ENCODE peak calls at places on chromosomes 12 and 14, in six cellular contexts. W, E, N, H, K and B are unnamed samples. For H3K27me3, the result is how much of the 10 kb centered on the place peaks cover.

GRCh38 chr12:63124778-63125177 is 26.2 kb downstream of the AVPR1A start:
- DNase-seq in W (no peak), E (no peak), N (no peak), H (no peak), K (no peak), B (no peak)

GRCh38 chr14:20421267-20421666 is 8.0 kb upstream of the TEP1 start:
- DNase-seq in W (no peak), E (no peak), N (no peak), H (no peak), K (no peak), B (no peak)

GRCh38 chr14:90419200-90419599 is 22.4 kb downstream of the CALM1 start:
- DNase-seq in W (peak), E (no peak), N (no peak), H (peak), K (no peak), B (no peak)

GRCh38 chr12:92259291-92259690 is 113.6 kb upstream of the BTG1 start:
- DNase-seq in W (no peak), E (no peak), N (no peak), H (no peak), K (no peak), B (no peak)

GRCh38 chr12:67758119-67758873 is 109.8 kb downstream of the DYRK2 start:
- DNase-seq in W (no peak), E (no peak), N (no peak), H (no peak), K (no peak), B (no peak)

GRCh38 chr14:79465651-79466050 is 745.7 kb downstream of the DIO2 start:
- DNase-seq in W (no peak), E (no peak), N (no peak), H (peak), K (no peak), B (no peak)

GRCh38 chr14:84797326-84797725 is 732.6 kb upstream of the FLRT2 start:
- DNase-seq in W (no peak), E (no peak), N (no peak), H (no peak), K (no peak), B (no peak)

GRCh38 chr12:96882862-96883261 is 24.2 kb upstream of the NEDD1 start:
- DNase-seq in W (peak), E (no peak), N (no peak), H (peak), K (no peak), B (no peak)

GRCh38 chr12:30437616-30438015 is 258.1 kb downstream of the IPO8 start:
- DNase-seq in W (peak), E (no peak), N (no peak), H (peak), K (no peak), B (no peak)

GRCh38 chr14:93941293-93941910 is 14.3 kb downstream of the FAM181A start:
- DNase-seq in W (peak), E (no peak), N (no peak), H (peak), K (no peak), B (no peak)

GRCh38 chr14:99687284-99688209 is 3.4 kb downstream of the CYP46A1 start:
- DNase-seq in W (no peak), E (no peak), N (peak), H (no peak), K (peak), B (peak)

GRCh38 chr12:49503674-49504180 is 35.1 kb upstream of the KCNH3 start:
- DNase-seq in W (no peak), E (no peak), N (no peak), H (peak), K (no peak), B (peak)

GRCh38 chr14:75822522-75823288 is 159.1 kb downstream of the TGFB3 start:
- DNase-seq in W (peak), E (no peak), N (no peak), H (peak), K (no peak), B (no peak)

GRCh38 chr12:41663487-41664258 is 475.6 kb downstream of the PDZRN4 start:
- DNase-seq in W (peak), E (no peak), N (peak), H (peak), K (no peak), B (peak)

GRCh38 chr14:28879571-28879970 is 113.0 kb downstream of the FOXG1 start:
- DNase-seq in W (no peak), E (no peak), N (peak), H (no peak), K (no peak), B (no peak)

GRCh38 chr12:50923361-50924130 is 28.8 kb upstream of the HIGD1C start:
- DNase-seq in W (no peak), E (no peak), N (no peak), H (no peak), K (no peak), B (no peak)

GRCh38 chr14:67722293-67722692 is 20.6 kb downstream of the RDH12 start:
- DNase-seq in W (no peak), E (no peak), N (no peak), H (peak), K (peak), B (peak)

GRCh38 chr14:22558221-22558913 is 30.7 kb downstream of the DAD1 start:
- DNase-seq in W (no peak), E (no peak), N (no peak), H (no peak), K (peak), B (peak)

GRCh38 chr12:43893670-43894069 is 57.8 kb downstream of the TMEM117 start:
- DNase-seq in W (no peak), E (no peak), N (no peak), H (peak), K (no peak), B (no peak)

GRCh38 chr12:80230068-80230467 is 130.7 kb downstream of the OTOGL start:
- DNase-seq in W (no peak), E (peak), N (peak), H (no peak), K (peak), B (peak)

GRCh38 chr14:23177181-23177580 is 6.3 kb downstream of the SLC7A8 start:
- DNase-seq in W (no peak), E (no peak), N (no peak), H (no peak), K (no peak), B (no peak)

GRCh38 chr12:104147346-104147745 is 9.3 kb upstream of the NFYB start:
- DNase-seq in W (no peak), E (no peak), N (no peak), H (no peak), K (no peak), B (no peak)

GRCh38 chr14:73789996-73790581 is 61.5 kb upstream of the PTGR2 start:
- DNase-seq in W (peak), E (no peak), N (no peak), H (peak), K (no peak), B (no peak)

GRCh38 chr12:47818701-47819543 is 781 bp downstream of the HDAC7 start:
- DNase-seq in W (peak), E (no peak), N (peak), H (no peak), K (peak), B (peak)

GRCh38 chr12:108911915-108912314 is 32.0 kb downstream of the DAO start:
- DNase-seq in W (no peak), E (no peak), N (no peak), H (no peak), K (no peak), B (no peak)

GRCh38 chr14:90487031-90487430 is 90.2 kb downstream of the CALM1 start:
- DNase-seq in W (no peak), E (no peak), N (no peak), H (no peak), K (peak), B (peak)

GRCh38 chr12:64030155-64030554 is 185.7 kb downstream of the SRGAP1 start:
- DNase-seq in W (no peak), E (no peak), N (no peak), H (peak), K (no peak), B (no peak)

GRCh38 chr12:6552140-6552551 is 3.7 kb downstream of the IFFO1 start:
- DNase-seq in W (peak), E (no peak), N (no peak), H (no peak), K (peak), B (no peak)

GRCh38 chr12:30794591-30795409 is 40.0 kb upstream of the CAPRIN2 start:
- DNase-seq in W (peak), E (peak), N (peak), H (peak), K (peak), B (peak)

GRCh38 chr12:121784460-121784859 is 9.0 kb downstream of the RHOF start:
- DNase-seq in W (peak), E (no peak), N (no peak), H (peak), K (no peak), B (no peak)

GRCh38 chr12:22821985-22822384 is 197.0 kb downstream of the ETNK1 start:
- DNase-seq in W (peak), E (no peak), N (no peak), H (no peak), K (no peak), B (peak)

GRCh38 chr12:100267603-100268281 is 765 bp downstream of the SCYL2 start:
- DNase-seq in W (peak), E (no peak), N (peak), H (peak), K (no peak), B (peak)

GRCh38 chr12:13962699-13963098 is 18.7 kb downstream of the GRIN2B start:
- DNase-seq in W (no peak), E (no peak), N (no peak), H (no peak), K (peak), B (peak)

GRCh38 chr12:65528127-65528526 is 249.6 kb downstream of the MSRB3 start:
- DNase-seq in W (no peak), E (no peak), N (no peak), H (no peak), K (no peak), B (no peak)

GRCh38 chr12:123973552-123974341 is 732 bp downstream of the ZNF664 start:
- DNase-seq in W (no peak), E (no peak), N (peak), H (peak), K (peak), B (peak)

GRCh38 chr12:123972448-123973401 is at the start of the genes CCDC92 and ZNF664:
- DNase-seq in W (peak), E (peak), N (peak), H (peak), K (peak), B (peak)

GRCh38 chr12:123976227-123976826 is 3.3 kb downstream of the ZNF664 start:
- DNase-seq in W (no peak), E (no peak), N (no peak), H (no peak), K (no peak), B (no peak)

GRCh38 chr12:123971449-123971769 is 1.2 kb downstream of the CCDC92 start:
- DNase-seq in W (no peak), E (no peak), N (peak), H (no peak), K (no peak), B (no peak)

GRCh38 chr12:123971770-123972447 is 722 bp downstream of the CCDC92 start:
- DNase-seq in W (peak), E (peak), N (peak), H (peak), K (peak), B (peak)
- H2AK5ac ChIP-seq in W (no peak), E (no peak), N (no peak), H (no peak), K (no peak), B (no peak)

DNA sequence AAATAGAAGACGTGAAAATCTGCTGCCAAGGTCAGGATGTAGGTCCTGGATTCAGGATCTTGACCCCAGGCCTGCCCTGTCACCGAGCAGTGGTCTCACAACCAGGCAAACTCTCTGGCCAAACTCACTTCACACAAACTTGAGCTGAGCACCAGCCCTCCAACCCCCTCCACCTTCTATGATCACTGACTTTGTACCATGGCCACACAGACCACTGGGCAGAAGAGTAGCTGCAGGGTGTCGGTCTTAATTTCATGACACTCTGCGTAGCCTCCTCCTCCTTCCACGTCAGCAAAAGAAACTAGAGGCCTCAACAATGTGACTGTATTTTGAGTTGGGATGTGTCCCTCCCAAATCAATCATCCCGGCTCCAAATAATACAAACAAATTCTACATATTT is 7.2 kb upstream of the TBX3 start:
- DNase-seq in W (no peak), E (no peak), N (no peak), H (no peak), K (no peak), B (no peak)
- H3K27me3 ChIP-seq in W (under half), E (half or more), N (half or more), H (under half), K (half or more), B (under half)

DNA sequence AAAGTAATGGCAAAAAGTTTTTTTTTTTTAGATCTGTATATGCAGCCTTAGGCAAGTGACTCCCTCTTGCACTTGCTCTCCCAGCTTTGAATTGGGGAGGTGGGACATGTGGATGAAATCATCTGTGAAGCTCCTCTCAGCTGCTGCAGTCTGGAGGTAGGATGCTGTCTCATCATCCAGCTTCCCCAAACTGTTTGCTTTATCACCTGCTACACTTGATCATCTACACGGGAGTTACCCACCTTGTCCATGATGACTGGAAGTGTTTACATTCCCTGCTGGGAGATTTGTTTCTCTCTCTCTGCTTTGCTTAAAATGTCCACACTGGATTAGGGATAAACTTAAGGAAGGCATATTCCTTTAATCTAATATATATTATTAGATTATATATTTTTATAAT is 8.5 kb upstream of the FGF23 start:
- DNase-seq in W (no peak), E (no peak), N (no peak), H (no peak), K (peak), B (no peak)
- H2AK5ac ChIP-seq in W (no peak), E (no peak), N (no peak), H (no peak), K (no peak), B (no peak)

GRCh38 chr14:77144412-77145115 is 3.0 kb upstream of the ZDHHC22 start:
- DNase-seq in W (no peak), E (no peak), N (no peak), H (no peak), K (no peak), B (no peak)
- H3K27me3 ChIP-seq in W (half or more), E (under half), N (under half), H (half or more), K (under half), B (under half)

DNA sequence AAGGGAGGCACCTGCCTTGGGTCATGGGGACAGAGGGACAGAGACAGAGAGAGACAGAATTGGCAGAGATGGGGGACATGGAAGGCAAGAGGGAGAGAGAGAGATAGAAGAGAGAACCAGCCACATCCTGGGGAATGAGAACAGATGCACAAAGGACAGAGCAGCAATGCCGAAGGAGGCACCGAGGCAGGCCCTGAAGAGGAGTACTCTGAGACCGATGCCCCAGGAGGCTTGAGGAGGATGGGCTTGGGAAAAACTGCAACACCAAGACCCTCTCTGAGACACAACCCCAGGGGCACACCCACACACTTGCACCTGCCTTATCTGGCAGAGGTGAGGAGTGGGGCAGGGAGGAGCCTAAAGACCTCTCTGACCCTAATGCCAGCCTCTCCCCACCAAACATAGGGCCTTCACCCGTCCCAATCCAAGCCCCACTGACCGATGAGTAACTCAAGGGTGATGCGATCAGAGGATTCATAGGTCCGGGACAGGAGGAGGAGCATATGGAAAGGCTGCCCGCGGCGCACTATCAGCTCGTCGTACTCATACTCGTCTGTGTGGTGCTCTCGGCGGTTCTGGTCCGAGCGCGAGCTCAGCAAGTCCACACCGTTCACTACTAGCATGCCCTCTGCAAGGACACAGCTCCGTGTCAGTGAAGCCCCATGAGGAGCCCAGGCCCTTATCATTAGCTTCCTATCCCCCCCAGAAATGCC is 1.6 kb downstream of the TGM1 start:
- DNase-seq in W (no peak), E (no peak), N (no peak), H (no peak), K (no peak), B (no peak)
- H2AK5ac ChIP-seq in W (no peak), E (no peak), N (no peak), H (no peak), K (no peak), B (no peak)

GRCh38 chr12:52432559-52433207 is 1.5 kb downstream of the KRT75 start:
- DNase-seq in W (no peak), E (no peak), N (no peak), H (no peak), K (no peak), B (no peak)
- H3K27me3 ChIP-seq in W (half or more), E (under half), N (under half), H (under half), K (under half), B (under half)

DNA sequence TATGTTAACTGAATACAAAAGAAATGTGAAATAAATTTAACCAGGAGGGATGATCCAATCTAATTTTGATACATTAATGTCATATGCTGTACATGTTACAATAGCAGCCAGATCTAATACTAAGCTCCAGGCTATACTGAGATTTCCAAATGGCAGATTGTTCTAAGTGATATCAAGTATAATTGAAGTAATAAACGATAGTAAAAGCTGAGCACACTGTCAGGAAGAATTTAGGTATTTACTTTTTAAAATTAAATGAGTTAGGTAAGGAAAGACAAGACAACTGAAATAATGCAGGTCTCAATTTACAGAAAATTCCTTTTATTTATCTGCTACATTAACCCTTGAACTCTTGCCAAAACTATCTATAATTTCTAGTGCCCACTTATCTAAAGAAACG is 39.9 kb downstream of the INSM2 start:
- DNase-seq in W (no peak), E (no peak), N (no peak), H (no peak), K (no peak), B (no peak)
- H2AK5ac ChIP-seq in W (no peak), E (no peak), N (no peak), H (no peak), K (no peak), B (no peak)

GRCh38 chr12:4202482-4202881 is 71.1 kb upstream of the CCND2 start:
- DNase-seq in W (no peak), E (no peak), N (no peak), H (no peak), K (no peak), B (no peak)
- H3K27me3 ChIP-seq in W (half or more), E (under half), N (under half), H (under half), K (under half), B (under half)

DNA sequence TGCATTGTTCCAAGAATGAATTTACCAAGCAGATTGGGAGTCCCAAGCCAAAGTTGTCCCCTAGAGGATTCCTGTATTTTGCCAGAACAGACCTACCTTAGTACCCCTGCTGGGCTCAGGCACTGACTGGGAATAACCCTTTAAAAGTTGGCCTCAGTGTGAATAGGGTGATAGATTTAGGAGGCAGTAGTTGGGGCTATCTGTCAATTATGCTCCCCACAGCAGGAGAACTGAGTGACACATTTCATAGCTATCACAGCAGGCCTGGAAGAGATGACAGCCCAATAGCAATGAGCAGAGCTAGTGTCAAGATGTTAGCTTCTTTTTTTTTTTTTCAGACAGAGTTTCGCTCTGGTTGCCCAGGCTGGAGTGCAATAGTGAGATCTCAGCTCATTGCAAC is 14.3 kb upstream of the LRP6 start:
- DNase-seq in W (no peak), E (no peak), N (no peak), H (no peak), K (no peak), B (peak)
- H2AK5ac ChIP-seq in W (no peak), E (no peak), N (no peak), H (no peak), K (no peak), B (no peak)

GRCh38 chr12:102948941-102949352 is 8.5 kb upstream of the ASCL1 start:
- DNase-seq in W (peak), E (no peak), N (no peak), H (peak), K (peak), B (peak)
- H3K27me3 ChIP-seq in W (half or more), E (under half), N (under half), H (under half), K (under half), B (under half)